ENCODE peak calls at places on chromosomes 2 and 18, in five cellular contexts. Q, M, A, R and X are unnamed samples.

GRCh38 chr2:52934354-52934898 is 833.2 kb upstream of the CHAC2 start:
- DNase-seq in Q (no peak), M (no peak), A (no peak), R (peak; percentile 10), X (no peak)

GRCh38 chr2:7730449-7730848 is 813.2 kb downstream of the RNF144A start:
- DNase-seq in Q (no peak), M (no peak), A (no peak), R (no peak), X (no peak)

GRCh38 chr2:189913851-189914250 is 129.6 kb downstream of the PMS1 start:
- DNase-seq in Q (no peak), M (no peak), A (no peak), R (no peak), X (no peak)

GRCh38 chr2:217166241-217166640 is 306.4 kb upstream of the TNP1 start:
- DNase-seq in Q (peak; percentile 22), M (no peak), A (no peak), R (peak; percentile 67), X (no peak)

GRCh38 chr2:191593622-191594416 is 84.1 kb upstream of the NABP1 start:
- DNase-seq in Q (no peak), M (no peak), A (no peak), R (no peak), X (no peak)

GRCh38 chr2:20343128-20343527 is 7.5 kb downstream of the PUM2 start:
- DNase-seq in Q (no peak), M (no peak), A (no peak), R (no peak), X (no peak)

GRCh38 chr2:133072837-133073694 is 403.1 kb upstream of the LYPD1 start:
- DNase-seq in Q (no peak), M (no peak), A (no peak), R (no peak), X (no peak)

GRCh38 chr18:79635127-79635726 is 44.4 kb upstream of the CTDP1 start:
- DNase-seq in Q (no peak), M (no peak), A (no peak), R (no peak), X (no peak)

GRCh38 chr2:177783091-177783490 is 289.5 kb downstream of the PDE11A start:
- DNase-seq in Q (no peak), M (no peak), A (no peak), R (no peak), X (no peak)

GRCh38 chr2:180015951-180016709 is 9.0 kb upstream of the CWC22 start:
- DNase-seq in Q (no peak), M (no peak), A (no peak), R (no peak), X (no peak)

GRCh38 chr2:240411261-240412160 is 24.0 kb upstream of the GPC1 start:
- DNase-seq in Q (no peak), M (no peak), A (no peak), R (no peak), X (peak; percentile 36)

GRCh38 chr2:33433279-33434235 is 42.9 kb upstream of the RASGRP3 start:
- DNase-seq in Q (peak; percentile 54), M (no peak), A (no peak), R (no peak), X (no peak)

GRCh38 chr2:33848486-33848885 is 249.4 kb upstream of the FAM98A start:
- DNase-seq in Q (no peak), M (no peak), A (no peak), R (no peak), X (no peak)

GRCh38 chr2:185979546-185980071 is 241.0 kb downstream of the FSIP2 start:
- DNase-seq in Q (no peak), M (no peak), A (no peak), R (no peak), X (peak; percentile 45)

GRCh38 chr2:44560352-44560751 is 198.6 kb downstream of the CAMKMT start:
- DNase-seq in Q (peak; percentile 63), M (no peak), A (no peak), R (no peak), X (no peak)

GRCh38 chr18:59748628-59749360 is 51.6 kb upstream of the CCBE1 start:
- DNase-seq in Q (no peak), M (no peak), A (no peak), R (no peak), X (no peak)

GRCh38 chr2:55163258-55163657 is 68.8 kb downstream of the CLHC1 start:
- DNase-seq in Q (peak; percentile 23), M (no peak), A (no peak), R (no peak), X (no peak)

GRCh38 chr2:24791452-24791851 is 1.7 kb downstream of the PTRHD1 start:
- DNase-seq in Q (no peak), M (no peak), A (no peak), R (no peak), X (peak; percentile 52)

GRCh38 chr2:85605406-85606115 is 3.1 kb upstream of the TMEM150A start:
- DNase-seq in Q (no peak), M (no peak), A (no peak), R (peak; percentile 69), X (peak; percentile 40)

GRCh38 chr2:240129731-240130392 is 6.2 kb downstream of the COPS9 start:
- DNase-seq in Q (no peak), M (no peak), A (no peak), R (no peak), X (peak; percentile 31)

DNA sequence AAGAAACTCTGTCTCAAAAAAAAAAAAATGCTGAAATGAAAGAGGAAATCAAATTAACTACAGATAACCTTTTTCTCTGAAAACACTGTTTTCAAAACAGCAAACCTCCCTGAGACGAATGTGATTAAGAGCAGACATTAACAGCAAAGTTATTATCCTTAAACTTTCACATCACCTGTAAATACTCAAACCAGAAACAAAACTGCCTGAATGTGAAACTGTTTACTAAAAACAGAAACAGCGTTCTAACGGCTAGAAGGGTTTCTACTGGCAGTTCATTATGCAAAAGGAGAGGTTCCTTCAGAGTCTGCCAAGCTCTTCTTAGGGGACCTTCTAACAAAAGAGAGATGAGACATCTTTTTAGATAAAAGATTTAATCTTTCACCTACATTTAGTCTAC is 45.9 kb downstream of the PNO1 start:
- DNase-seq in Q (no peak), M (no peak), A (no peak), R (no peak), X (no peak)
- H3K27ac ChIP-seq in Q (no peak overlapping the region), M (no peak overlapping the region), A (no peak overlapping the region), R (no peak overlapping the region), X (no peak overlapping the region)

DNA sequence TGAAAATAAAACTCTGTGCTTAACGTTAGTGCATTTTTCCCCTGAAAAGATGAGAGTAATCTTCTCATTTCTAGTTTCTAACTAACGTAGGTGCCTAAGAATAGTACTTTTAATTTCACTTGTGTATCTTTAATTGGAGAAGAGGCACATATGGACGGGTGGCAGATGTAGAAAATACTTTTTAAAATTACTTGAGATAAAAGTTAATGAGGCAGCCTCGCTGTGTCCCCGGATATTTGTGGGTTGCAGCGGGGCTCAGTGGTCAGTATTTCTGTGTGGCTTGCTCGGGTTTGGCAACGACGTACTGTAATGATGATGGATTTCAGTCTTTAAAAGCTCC is 6.9 kb downstream of the GATA6 start:
- DNase-seq in Q (no peak), M (no peak), A (no peak), R (no peak), X (no peak)
- H3K4me3 ChIP-seq in Q (no peak overlapping the region), M (no peak overlapping the region), A (peak overlapping the region; percentile 99), R (peak overlapping the region; percentile 25), X (peak overlapping the region; percentile 99)

GRCh38 chr2:23762141-23762540 is 164.8 kb downstream of the ATAD2B start:
- DNase-seq in Q (no peak), M (no peak), A (no peak), R (no peak), X (no peak)

GRCh38 chr2:23757686-23758433 is 169.1 kb downstream of the ATAD2B start:
- DNase-seq in Q (no peak), M (no peak), A (no peak), R (peak; percentile 42), X (no peak)

GRCh38 chr2:23756593-23757292 is 170.2 kb downstream of the ATAD2B start:
- DNase-seq in Q (no peak), M (no peak), A (no peak), R (no peak), X (no peak)

GRCh38 chr2:23761638-23762037 is 165.3 kb downstream of the ATAD2B start:
- DNase-seq in Q (no peak), M (no peak), A (no peak), R (no peak), X (no peak)

DNA sequence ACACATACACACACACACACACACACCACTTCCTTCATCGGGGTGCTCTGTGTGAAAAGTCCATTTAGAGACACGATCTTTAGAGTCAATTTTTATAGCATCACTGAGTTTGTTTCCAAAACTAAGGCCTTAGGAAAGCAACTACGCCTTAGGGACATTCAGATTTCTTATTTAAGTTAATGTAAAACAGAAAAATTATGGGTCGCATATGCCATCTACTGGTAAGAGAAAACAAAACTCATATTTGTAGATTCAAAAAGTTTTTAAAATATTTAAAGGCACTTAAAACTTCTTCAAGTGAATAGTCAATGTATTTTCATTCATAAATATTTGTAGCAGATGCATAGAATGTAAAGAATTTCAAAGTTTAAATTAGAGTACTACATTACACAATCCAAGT is 166.2 kb downstream of the ATAD2B start:
- DNase-seq in Q (no peak), M (no peak), A (no peak), R (peak; percentile 41), X (no peak)
- TF ChIP-seq CTCF in Q (peak; percentile 33), M (no peak), A (peak; percentile 52), R (peak; percentile 55), X (peak; percentile 61)

GRCh38 chr18:56402872-56403516 is 235.4 kb downstream of the TXNL1 start:
- DNase-seq in Q (no peak), M (no peak), A (no peak), R (no peak), X (no peak)
- H3K27ac ChIP-seq in Q (no peak overlapping the region), M (no peak overlapping the region), A (peak overlapping the region; percentile 17), R (peak overlapping the region; percentile 45), X (no peak overlapping the region)

GRCh38 chr2:202251494-202251893 is 13.1 kb upstream of the SUMO1 start:
- DNase-seq in Q (no peak), M (no peak), A (no peak), R (no peak), X (no peak)

GRCh38 chr2:202249864-202250263 is 11.5 kb upstream of the SUMO1 start:
- DNase-seq in Q (no peak), M (no peak), A (no peak), R (no peak), X (peak; percentile 92)

DNA sequence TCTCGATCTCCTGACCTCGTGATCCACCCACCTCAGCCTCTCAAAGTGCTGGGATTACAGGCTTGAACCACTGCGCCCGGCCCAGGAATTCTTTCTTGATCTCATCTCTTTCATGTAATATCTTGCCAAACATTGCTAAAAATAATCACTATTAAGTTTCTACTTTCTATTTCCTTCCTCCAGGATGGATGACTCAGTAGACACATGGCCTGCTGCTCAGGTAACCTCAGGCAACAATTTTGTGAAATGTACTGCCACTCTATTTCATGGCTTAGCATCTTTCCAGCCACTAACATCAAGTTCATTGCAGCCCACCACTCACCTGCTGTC is 11.1 kb upstream of the SUMO1 start:
- DNase-seq in Q (no peak), M (no peak), A (no peak), R (no peak), X (peak; percentile 57)
- H3K4me3 ChIP-seq in Q (no peak overlapping the region), M (no peak overlapping the region), A (no peak overlapping the region), R (no peak overlapping the region), X (no peak overlapping the region)

DNA sequence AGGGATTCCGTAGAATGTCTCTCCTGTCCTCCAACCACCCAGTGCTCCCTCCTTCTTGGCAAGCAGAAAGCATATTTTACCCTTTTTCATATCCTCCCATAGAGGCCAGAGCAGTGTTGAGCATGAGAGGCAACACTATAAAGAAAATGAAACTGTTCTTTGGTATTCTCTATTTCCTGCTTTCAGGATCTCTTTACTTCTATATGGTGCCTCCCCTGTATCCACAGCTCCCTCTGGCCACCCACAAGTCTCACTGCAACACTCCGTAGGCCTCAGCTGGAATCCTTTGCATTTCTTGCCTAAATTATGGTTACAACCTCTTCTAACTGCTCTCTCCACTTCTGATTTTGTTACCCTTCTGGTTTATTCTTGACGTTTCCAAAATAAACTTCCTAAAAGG is 74.9 kb upstream of the C2orf15 start:
- DNase-seq in Q (peak; percentile 45), M (no peak), A (no peak), R (peak; percentile 67), X (peak; percentile 54)
- TF ChIP-seq CTCF in Q (no peak), M (no peak), A (no peak), R (peak; percentile 42), X (peak; percentile 64)